ENCODE peak calls at places on chromosomes 13 and 19, in eight cellular contexts. G, L, K, D, U, S, O and X are unnamed samples.

GRCh38 chr13:60838581-60838980 is 441.6 kb downstream of the TDRD3 start:
- DNase-seq in G (no peak), L (no peak), K (no peak), D (no peak), U (no peak), S (no peak), O (no peak), X (no peak)

GRCh38 chr19:34254552-34255432 is at the start of gene GARRE1:
- DNase-seq in G (peak; percentile 58), L (peak; percentile 81), K (peak; percentile 64), D (no peak), U (peak; percentile 59), S (peak; percentile 64), O (peak; percentile 36), X (peak; percentile 79)

GRCh38 chr13:58949646-58950045 is 1214.1 kb downstream of the DIAPH3 start:
- DNase-seq in G (no peak), L (no peak), K (no peak), D (no peak), U (no peak), S (no peak), O (no peak), X (no peak)

GRCh38 chr13:27023385-27023784 is 148.2 kb downstream of the USP12 start:
- DNase-seq in G (no peak), L (no peak), K (no peak), D (no peak), U (no peak), S (no peak), O (no peak), X (no peak)

GRCh38 chr13:44407379-44407778 is 33.8 kb downstream of the SERP2 start:
- DNase-seq in G (no peak), L (no peak), K (no peak), D (no peak), U (no peak), S (no peak), O (no peak), X (no peak)

GRCh38 chr13:22926176-22927007 is 254.4 kb upstream of the SGCG start:
- DNase-seq in G (no peak), L (peak; percentile 93), K (peak; percentile 88), D (no peak), U (peak; percentile 79), S (peak; percentile 85), O (peak; percentile 69), X (peak; percentile 53)

GRCh38 chr19:28297036-28297435 is 915.9 kb downstream of the UQCRFS1 start:
- DNase-seq in G (no peak), L (no peak), K (no peak), D (no peak), U (no peak), S (no peak), O (no peak), X (no peak)

GRCh38 chr13:27194895-27195764 is 23.5 kb upstream of the USP12 start:
- DNase-seq in G (peak; percentile 97), L (no peak), K (peak; percentile 60), D (no peak), U (no peak), S (peak; percentile 81), O (no peak), X (no peak)

GRCh38 chr19:6739884-6740588 is 556 bp downstream of the TRIP10 start:
- DNase-seq in G (no peak), L (no peak), K (peak; percentile 85), D (no peak), U (peak; percentile 69), S (no peak), O (peak; percentile 47), X (peak; percentile 71)

GRCh38 chr13:36998624-36999041 is 507 bp downstream of the ALG5 start:
- DNase-seq in G (peak; percentile 16), L (peak; percentile 83), K (peak; percentile 7), D (no peak), U (peak; percentile 49), S (no peak), O (peak; percentile 14), X (no peak)

GRCh38 chr13:62357887-62358645 is 942.4 kb upstream of the PCDH20 start:
- DNase-seq in G (peak; percentile 19), L (no peak), K (no peak), D (no peak), U (no peak), S (peak; percentile 0), O (no peak), X (peak; percentile 10)

GRCh38 chr13:40064723-40065122 is 409.3 kb downstream of the COG6 start:
- DNase-seq in G (peak; percentile 98), L (no peak), K (no peak), D (no peak), U (no peak), S (peak; percentile 90), O (no peak), X (no peak)

GRCh38 chr19:6471076-6471475 is 7.0 kb downstream of the CRB3 start:
- DNase-seq in G (no peak), L (no peak), K (no peak), D (no peak), U (no peak), S (no peak), O (no peak), X (no peak)

GRCh38 chr19:8224394-8225145 is 15.4 kb downstream of the CERS4 start:
- DNase-seq in G (peak; percentile 73), L (no peak), K (no peak), D (no peak), U (no peak), S (no peak), O (peak; percentile 30), X (no peak)

GRCh38 chr19:17687857-17688784 is at the start of gene UNC13A:
- DNase-seq in G (peak; percentile 17), L (peak; percentile 82), K (peak; percentile 83), D (no peak), U (peak; percentile 51), S (peak; percentile 28), O (peak; percentile 40), X (peak; percentile 82)

GRCh38 chr19:37218592-37218935 is 550 bp downstream of the ZNF383 start:
- DNase-seq in G (no peak), L (no peak), K (no peak), D (no peak), U (no peak), S (peak; percentile 28), O (no peak), X (no peak)

GRCh38 chr13:48175200-48175599 is 57.8 kb upstream of the ITM2B start:
- DNase-seq in G (no peak), L (no peak), K (no peak), D (no peak), U (no peak), S (no peak), O (no peak), X (no peak)

GRCh38 chr13:99290890-99291289 is 16.3 kb downstream of the GPR183 start:
- DNase-seq in G (no peak), L (no peak), K (no peak), D (no peak), U (no peak), S (no peak), O (no peak), X (no peak)

GRCh38 chr13:66087149-66087780 is 1142.9 kb downstream of the PCDH9 start:
- DNase-seq in G (no peak), L (no peak), K (no peak), D (no peak), U (no peak), S (no peak), O (no peak), X (no peak)

DNA sequence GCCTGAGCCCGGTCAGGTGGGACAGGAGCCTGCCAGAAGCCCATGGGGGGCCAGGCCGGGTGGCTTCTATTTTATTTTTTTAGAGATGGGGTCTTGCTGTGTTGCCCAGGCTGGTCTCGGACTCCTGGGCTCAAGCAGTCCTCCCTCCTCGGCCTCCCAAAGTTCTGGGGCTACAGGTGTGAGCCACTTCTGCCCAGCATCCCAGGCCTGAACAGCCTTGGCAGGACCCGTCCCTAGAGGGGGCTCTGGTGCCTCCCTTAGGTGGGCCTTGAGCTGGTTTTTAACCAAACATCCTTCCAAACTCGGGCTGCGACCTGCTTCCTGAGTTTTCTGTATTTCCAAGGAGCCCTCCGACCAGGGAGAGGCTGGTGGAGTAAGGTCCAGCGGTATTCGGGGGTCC is 10.5 kb downstream of the COMP start:
- DNase-seq in G (no peak), L (no peak), K (no peak), D (no peak), U (no peak), S (no peak), O (no peak), X (no peak)
- TF ChIP-seq CTCF in G (no peak), L (no peak), K (no peak), D (no peak), U (no peak), S (no peak), O (no peak), X (no peak)

GRCh38 chr13:110137677-110138008 is 169.3 kb downstream of the COL4A1 start:
- DNase-seq in G (no peak), L (no peak), K (peak; percentile 30), D (no peak), U (peak; percentile 54), S (no peak), O (peak; percentile 71), X (peak; percentile 77)
- TF ChIP-seq CTCF in G (no peak), L (no peak), K (peak; percentile 30), D (no peak), U (peak; percentile 48), S (peak; percentile 29), O (peak; percentile 68), X (no peak)

GRCh38 chr19:45933759-45934158 is 19.2 kb upstream of the NANOS2 start:
- DNase-seq in G (no peak), L (no peak), K (no peak), D (no peak), U (no peak), S (no peak), O (no peak), X (no peak)

GRCh38 chr19:45929247-45929646 is 14.7 kb upstream of the NANOS2 start:
- DNase-seq in G (no peak), L (no peak), K (no peak), D (no peak), U (no peak), S (no peak), O (no peak), X (no peak)

GRCh38 chr19:45927565-45928261 is 13.1 kb upstream of the NANOS2 start:
- DNase-seq in G (peak; percentile 93), L (peak; percentile 92), K (peak; percentile 98), D (peak; percentile 97), U (peak; percentile 92), S (peak; percentile 89), O (peak; percentile 90), X (peak; percentile 98)

GRCh38 chr19:45934551-45935230 is 20.1 kb upstream of the NANOS2 start:
- DNase-seq in G (no peak), L (peak; percentile 52), K (peak; percentile 44), D (no peak), U (no peak), S (no peak), O (no peak), X (no peak)

DNA sequence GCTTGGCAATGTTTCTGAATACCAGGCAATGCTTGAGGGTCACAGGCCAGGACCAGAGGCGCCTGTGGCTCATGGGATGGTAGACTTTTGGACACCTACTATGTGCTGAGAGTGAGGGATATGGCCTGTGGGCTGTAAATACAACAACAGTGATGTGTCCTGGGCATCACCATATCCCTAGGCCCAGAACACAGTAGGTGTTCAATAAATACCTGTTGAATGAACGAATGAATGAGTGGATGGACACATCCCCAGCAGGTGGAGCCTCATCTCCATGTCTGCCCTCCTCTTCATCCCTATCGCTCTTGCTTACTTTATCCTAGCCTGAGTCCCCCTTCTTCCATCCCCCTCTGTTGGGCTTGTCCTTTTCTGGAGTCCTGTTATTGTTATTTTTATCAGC is 16.5 kb upstream of the NANOS2 start:
- DNase-seq in G (no peak), L (peak; percentile 21), K (no peak), D (no peak), U (no peak), S (no peak), O (no peak), X (no peak)
- TF ChIP-seq CTCF in G (peak; percentile 8), L (no peak), K (no peak), D (no peak), U (no peak), S (no peak), O (peak; percentile 24), X (no peak)

GRCh38 chr13:34357435-34358232 is 539.7 kb downstream of the RFC3 start:
- DNase-seq in G (peak; percentile 85), L (no peak), K (no peak), D (no peak), U (no peak), S (peak; percentile 59), O (no peak), X (no peak)
- TF ChIP-seq CTCF in G (no peak), L (no peak), K (no peak), D (no peak), U (no peak), S (no peak), O (no peak), X (no peak)